ENCODE peak calls at places on chromosome 14, in eight cellular contexts. One of them, this sample, is unnamed.

GRCh38 chr14:80468331-80469122 is 257.2 kb upstream of the DIO2 start:
- DNase-seq in cardiac muscle cell: no peak
- DNase-seq in brain microvascular endothelial cell: no peak
- DNase-seq in keratinocyte: no peak
- DNase-seq in right lobe of liver: no peak
- DNase-seq in tibial artery: no peak
- DNase-seq in transverse colon: no peak
- DNase-seq in GM23338: no peak
- DNase-seq in this sample: no peak

GRCh38 chr14:96119947-96120346 is 80.8 kb downstream of the C14orf132 start:
- DNase-seq in cardiac muscle cell: no peak
- DNase-seq in brain microvascular endothelial cell: no peak
- DNase-seq in keratinocyte: no peak
- DNase-seq in right lobe of liver: no peak
- DNase-seq in tibial artery: no peak
- DNase-seq in transverse colon: no peak
- DNase-seq in GM23338: no peak
- DNase-seq in this sample: no peak

GRCh38 chr14:72616294-72616693 is 277.6 kb downstream of the DPF3 start:
- DNase-seq in cardiac muscle cell: peak; percentile 52
- DNase-seq in brain microvascular endothelial cell: peak; percentile 28
- DNase-seq in keratinocyte: no peak
- DNase-seq in right lobe of liver: no peak
- DNase-seq in tibial artery: peak; percentile 39
- DNase-seq in transverse colon: no peak
- DNase-seq in GM23338: no peak
- DNase-seq in this sample: no peak

GRCh38 chr14:82070753-82071152 is 537.1 kb upstream of the SEL1L start:
- DNase-seq in cardiac muscle cell: no peak
- DNase-seq in brain microvascular endothelial cell: no peak
- DNase-seq in keratinocyte: no peak
- DNase-seq in right lobe of liver: no peak
- DNase-seq in tibial artery: no peak
- DNase-seq in transverse colon: no peak
- DNase-seq in GM23338: no peak
- DNase-seq in this sample: no peak

GRCh38 chr14:99809376-99809775 is 16.2 kb downstream of the EML1 start:
- DNase-seq in cardiac muscle cell: peak; percentile 95
- DNase-seq in brain microvascular endothelial cell: no peak
- DNase-seq in keratinocyte: no peak
- DNase-seq in right lobe of liver: no peak
- DNase-seq in tibial artery: peak; percentile 59
- DNase-seq in transverse colon: peak; percentile 52
- DNase-seq in GM23338: no peak
- DNase-seq in this sample: no peak

GRCh38 chr14:77290705-77291104 is 19.7 kb upstream of the NGB start:
- DNase-seq in cardiac muscle cell: no peak
- DNase-seq in brain microvascular endothelial cell: peak; percentile 55
- DNase-seq in keratinocyte: no peak
- DNase-seq in right lobe of liver: no peak
- DNase-seq in tibial artery: no peak
- DNase-seq in transverse colon: no peak
- DNase-seq in GM23338: peak; percentile 53
- DNase-seq in this sample: no peak

GRCh38 chr14:64541971-64542838 is 1.7 kb downstream of the HSPA2 start:
- DNase-seq in cardiac muscle cell: no peak
- DNase-seq in brain microvascular endothelial cell: no peak
- DNase-seq in keratinocyte: no peak
- DNase-seq in right lobe of liver: no peak
- DNase-seq in tibial artery: no peak
- DNase-seq in transverse colon: no peak
- DNase-seq in GM23338: peak; percentile 60
- DNase-seq in this sample: no peak

GRCh38 chr14:36652542-36653201 is 9.0 kb upstream of the PAX9 start:
- DNase-seq in cardiac muscle cell: no peak
- DNase-seq in brain microvascular endothelial cell: no peak
- DNase-seq in keratinocyte: no peak
- DNase-seq in right lobe of liver: no peak
- DNase-seq in tibial artery: no peak
- DNase-seq in transverse colon: no peak
- DNase-seq in GM23338: no peak
- DNase-seq in this sample: peak; percentile 34

GRCh38 chr14:73879027-73879426 is 7.6 kb upstream of the ZNF410 start:
- DNase-seq in cardiac muscle cell: no peak
- DNase-seq in brain microvascular endothelial cell: no peak
- DNase-seq in keratinocyte: no peak
- DNase-seq in right lobe of liver: no peak
- DNase-seq in tibial artery: no peak
- DNase-seq in transverse colon: no peak
- DNase-seq in GM23338: no peak
- DNase-seq in this sample: no peak

GRCh38 chr14:25658988-25659387 is 609.0 kb upstream of the STXBP6 start:
- DNase-seq in cardiac muscle cell: no peak
- DNase-seq in brain microvascular endothelial cell: no peak
- DNase-seq in keratinocyte: no peak
- DNase-seq in right lobe of liver: no peak
- DNase-seq in tibial artery: no peak
- DNase-seq in transverse colon: peak; percentile 15
- DNase-seq in GM23338: no peak
- DNase-seq in this sample: no peak

GRCh38 chr14:64889352-64889751 is 9.6 kb upstream of the SPTB start:
- DNase-seq in cardiac muscle cell: no peak
- DNase-seq in brain microvascular endothelial cell: no peak
- DNase-seq in keratinocyte: no peak
- DNase-seq in right lobe of liver: no peak
- DNase-seq in tibial artery: no peak
- DNase-seq in transverse colon: no peak
- DNase-seq in GM23338: no peak
- DNase-seq in this sample: no peak

GRCh38 chr14:93956082-93956481 is 20.3 kb downstream of the ASB2 start:
- DNase-seq in cardiac muscle cell: no peak
- DNase-seq in brain microvascular endothelial cell: no peak
- DNase-seq in keratinocyte: no peak
- DNase-seq in right lobe of liver: no peak
- DNase-seq in tibial artery: no peak
- DNase-seq in transverse colon: no peak
- DNase-seq in GM23338: no peak
- DNase-seq in this sample: no peak

GRCh38 chr14:37091651-37092050 is 80.8 kb downstream of the SLC25A21 start:
- DNase-seq in cardiac muscle cell: no peak
- DNase-seq in brain microvascular endothelial cell: no peak
- DNase-seq in keratinocyte: no peak
- DNase-seq in right lobe of liver: no peak
- DNase-seq in tibial artery: no peak
- DNase-seq in transverse colon: no peak
- DNase-seq in GM23338: no peak
- DNase-seq in this sample: no peak

GRCh38 chr14:25953532-25954144 is 644.2 kb downstream of the NOVA1 start:
- DNase-seq in cardiac muscle cell: peak; percentile 54
- DNase-seq in brain microvascular endothelial cell: peak; percentile 32
- DNase-seq in keratinocyte: no peak
- DNase-seq in right lobe of liver: no peak
- DNase-seq in tibial artery: peak; percentile 36
- DNase-seq in transverse colon: peak; percentile 40
- DNase-seq in GM23338: no peak
- DNase-seq in this sample: peak; percentile 6

GRCh38 chr14:22002860-22003284 is 329.3 kb upstream of the OR4E1 start:
- DNase-seq in cardiac muscle cell: no peak
- DNase-seq in brain microvascular endothelial cell: no peak
- DNase-seq in keratinocyte: no peak
- DNase-seq in right lobe of liver: no peak
- DNase-seq in tibial artery: no peak
- DNase-seq in transverse colon: peak; percentile 22
- DNase-seq in GM23338: peak; percentile 87
- DNase-seq in this sample: no peak

GRCh38 chr14:64539186-64539552 is 1.4 kb upstream of the HSPA2 start:
- DNase-seq in cardiac muscle cell: no peak
- DNase-seq in brain microvascular endothelial cell: no peak
- DNase-seq in keratinocyte: no peak
- DNase-seq in right lobe of liver: no peak
- DNase-seq in tibial artery: no peak
- DNase-seq in transverse colon: no peak
- DNase-seq in GM23338: peak; percentile 20
- DNase-seq in this sample: no peak

GRCh38 chr14:57139173-57139572 is 129.5 kb downstream of the EXOC5 start:
- DNase-seq in cardiac muscle cell: no peak
- DNase-seq in brain microvascular endothelial cell: no peak
- DNase-seq in keratinocyte: no peak
- DNase-seq in right lobe of liver: no peak
- DNase-seq in tibial artery: no peak
- DNase-seq in transverse colon: no peak
- DNase-seq in GM23338: no peak
- DNase-seq in this sample: no peak

DNA sequence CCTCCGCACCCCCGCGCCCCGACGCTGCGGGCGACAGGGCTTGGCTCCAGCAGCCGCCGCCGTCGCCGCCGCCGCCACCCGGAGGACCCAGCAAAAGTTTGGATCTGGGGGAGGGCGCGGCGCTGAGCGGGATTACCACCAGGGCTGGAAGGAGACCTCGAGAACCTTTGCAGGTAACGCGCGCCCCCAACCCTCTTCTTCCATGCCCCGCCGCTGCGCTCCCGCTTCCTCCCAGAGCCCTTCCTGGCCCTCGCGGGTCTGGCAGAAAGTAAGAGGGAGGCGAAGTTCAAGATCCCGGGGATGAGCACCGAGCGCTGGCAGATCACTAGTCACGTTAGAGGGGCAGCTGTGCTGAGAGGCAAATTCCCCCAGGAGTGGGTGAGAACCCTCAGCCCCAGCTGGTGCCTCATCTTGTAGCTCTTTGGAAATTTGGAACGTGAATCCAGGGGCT is 3.9 kb downstream of the FLRT2 start:
- DNase-seq in cardiac muscle cell: peak; percentile 36
- DNase-seq in brain microvascular endothelial cell: no peak
- DNase-seq in keratinocyte: no peak
- DNase-seq in right lobe of liver: no peak
- DNase-seq in tibial artery: no peak
- DNase-seq in transverse colon: no peak
- DNase-seq in GM23338: peak; percentile 73
- DNase-seq in this sample: peak; percentile 9
- H3K27ac ChIP-seq in cardiac muscle cell: no peak overlapping the region
- H3K27ac ChIP-seq in brain microvascular endothelial cell: no peak overlapping the region
- H3K27ac ChIP-seq in keratinocyte: peak overlapping the region; percentile 86
- H3K27ac ChIP-seq in right lobe of liver: no peak overlapping the region
- H3K27ac ChIP-seq in tibial artery: no peak overlapping the region
- H3K27ac ChIP-seq in transverse colon: peak overlapping the region; percentile 57
- H3K27ac ChIP-seq in GM23338: no peak overlapping the region
- H3K27ac ChIP-seq in this sample: peak overlapping the region; percentile 99

DNA sequence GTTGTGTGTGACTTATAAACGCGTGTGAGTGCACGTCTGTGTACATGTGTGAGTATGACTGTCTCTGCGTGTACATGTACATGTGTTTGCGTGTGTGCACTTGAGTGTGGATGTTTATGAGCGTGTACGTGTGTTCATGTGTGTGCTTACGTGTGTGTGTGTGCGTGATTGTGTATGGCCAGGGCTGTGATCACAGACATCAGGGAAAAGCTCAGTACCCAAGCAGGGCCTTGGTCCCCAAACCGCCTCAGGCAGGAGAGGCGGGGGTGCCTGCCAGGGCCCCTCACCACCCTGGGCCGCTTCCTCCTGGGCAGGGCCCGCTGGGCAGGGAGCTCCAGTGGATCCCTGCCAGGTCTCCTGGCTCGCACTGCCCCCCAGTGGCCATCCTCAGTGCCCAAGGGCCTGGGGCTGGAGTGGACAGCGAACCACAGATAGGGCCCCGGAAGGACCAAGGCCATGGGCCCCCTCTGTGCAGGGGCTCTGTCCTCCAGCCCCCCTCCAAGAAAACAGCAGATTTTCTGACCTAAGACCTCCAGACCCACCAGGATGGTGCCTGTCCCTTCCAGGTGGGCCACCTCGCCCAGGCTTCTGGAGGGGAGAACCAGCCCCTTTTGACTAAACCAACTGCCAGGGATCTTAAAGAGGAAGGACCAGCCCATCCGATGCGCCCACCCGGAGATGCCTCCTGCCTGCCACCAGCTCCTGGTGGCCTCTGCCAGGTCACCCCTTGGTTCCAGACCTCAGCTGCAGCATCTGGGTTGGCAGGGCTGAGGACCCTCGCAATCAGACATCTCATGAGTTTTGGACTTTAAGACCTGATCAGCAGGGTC is 326.0 kb upstream of the DIO3 start:
- DNase-seq in cardiac muscle cell: peak; percentile 56
- DNase-seq in brain microvascular endothelial cell: peak; percentile 25
- DNase-seq in keratinocyte: no peak
- DNase-seq in right lobe of liver: peak; percentile 72
- DNase-seq in tibial artery: peak; percentile 49
- DNase-seq in transverse colon: peak; percentile 65
- DNase-seq in GM23338: peak; percentile 77
- DNase-seq in this sample: peak; percentile 64
- TF ChIP-seq CTCF in cardiac muscle cell: peak; percentile 72
- TF ChIP-seq CTCF in brain microvascular endothelial cell: peak; percentile 91
- TF ChIP-seq CTCF in keratinocyte: peak; percentile 55
- TF ChIP-seq CTCF in right lobe of liver: peak; percentile 91
- TF ChIP-seq CTCF in tibial artery: peak; percentile 25
- TF ChIP-seq CTCF in transverse colon: peak; percentile 68
- TF ChIP-seq CTCF in GM23338: peak; percentile 61
- TF ChIP-seq CTCF in this sample: peak; percentile 64

DNA sequence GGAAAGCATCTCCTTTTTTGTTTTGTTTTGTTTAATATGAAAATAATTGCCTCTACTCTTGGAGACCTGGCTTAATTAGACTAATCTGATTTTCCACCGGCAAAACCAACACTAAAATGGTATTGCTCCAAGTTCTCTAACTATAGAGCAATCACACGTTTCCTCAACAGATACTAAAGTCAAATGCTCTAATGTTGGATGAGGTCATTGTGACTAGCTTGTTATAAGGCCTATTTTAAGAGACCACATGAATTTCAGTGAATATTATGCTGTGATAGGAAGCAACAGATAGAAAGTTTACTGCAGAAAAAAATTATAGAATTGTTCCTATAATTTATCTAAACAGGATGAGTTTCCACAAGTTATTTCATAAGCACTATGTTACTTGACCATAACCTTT is 3.3 kb upstream of the CCDC196 start:
- DNase-seq in cardiac muscle cell: no peak
- DNase-seq in brain microvascular endothelial cell: no peak
- DNase-seq in keratinocyte: no peak
- DNase-seq in right lobe of liver: no peak
- DNase-seq in tibial artery: no peak
- DNase-seq in transverse colon: no peak
- DNase-seq in GM23338: no peak
- DNase-seq in this sample: no peak
- H3K27ac ChIP-seq in cardiac muscle cell: no peak overlapping the region
- H3K27ac ChIP-seq in brain microvascular endothelial cell: no peak overlapping the region
- H3K27ac ChIP-seq in keratinocyte: no peak overlapping the region
- H3K27ac ChIP-seq in right lobe of liver: no peak overlapping the region
- H3K27ac ChIP-seq in tibial artery: no peak overlapping the region
- H3K27ac ChIP-seq in transverse colon: no peak overlapping the region
- H3K27ac ChIP-seq in GM23338: no peak overlapping the region
- H3K27ac ChIP-seq in this sample: no peak overlapping the region

GRCh38 chr14:91444335-91445020 is 26.9 kb upstream of the CCDC88C start:
- DNase-seq in cardiac muscle cell: no peak
- DNase-seq in brain microvascular endothelial cell: no peak
- DNase-seq in keratinocyte: no peak
- DNase-seq in right lobe of liver: no peak
- DNase-seq in tibial artery: no peak
- DNase-seq in transverse colon: no peak
- DNase-seq in GM23338: no peak
- DNase-seq in this sample: no peak

GRCh38 chr14:91438845-91439244 is 21.2 kb upstream of the CCDC88C start:
- DNase-seq in cardiac muscle cell: no peak
- DNase-seq in brain microvascular endothelial cell: no peak
- DNase-seq in keratinocyte: no peak
- DNase-seq in right lobe of liver: no peak
- DNase-seq in tibial artery: no peak
- DNase-seq in transverse colon: no peak
- DNase-seq in GM23338: no peak
- DNase-seq in this sample: no peak

GRCh38 chr14:91439345-91439744 is 21.7 kb upstream of the CCDC88C start:
- DNase-seq in cardiac muscle cell: no peak
- DNase-seq in brain microvascular endothelial cell: no peak
- DNase-seq in keratinocyte: no peak
- DNase-seq in right lobe of liver: no peak
- DNase-seq in tibial artery: no peak
- DNase-seq in transverse colon: no peak
- DNase-seq in GM23338: no peak
- DNase-seq in this sample: no peak
- TF ChIP-seq CTCF in cardiac muscle cell: no peak
- TF ChIP-seq CTCF in brain microvascular endothelial cell: peak; percentile 15
- TF ChIP-seq CTCF in keratinocyte: no peak
- TF ChIP-seq CTCF in right lobe of liver: no peak
- TF ChIP-seq CTCF in tibial artery: no peak
- TF ChIP-seq CTCF in transverse colon: no peak
- TF ChIP-seq CTCF in GM23338: no peak
- TF ChIP-seq CTCF in this sample: no peak

This sample was measured in RWPE1.